ENCODE peak calls at places on chromosomes 12 and 14, in four cellular contexts. P is choroid plexus epithelial cell, O is body of pancreas, V is myocyte. U is an unnamed sample.

GRCh38 chr14:51652168-51653095 is 722 bp downstream of the FRMD6 start:
- DNase-seq in O (peak), P (no peak), V (peak), U (no peak)

GRCh38 chr14:74539503-74539902 is 45.9 kb downstream of the ISCA2 start:
- DNase-seq in P (no peak), O (no peak), V (no peak), U (no peak)

GRCh38 chr14:100531152-100531551 is 56.1 kb downstream of the BEGAIN start:
- DNase-seq in V (no peak), P (no peak), O (no peak), U (no peak)

GRCh38 chr12:1435456-1435855 is 158.9 kb downstream of the FBXL14 start:
- DNase-seq in P (peak), V (no peak), O (no peak), U (peak)

GRCh38 chr14:31090872-31091764 is 64.9 kb upstream of the STRN3 start:
- DNase-seq in V (peak), P (peak), O (peak), U (peak)

GRCh38 chr12:93090768-93091172 is 161.7 kb upstream of the EEA1 start:
- DNase-seq in O (no peak), V (no peak), P (peak), U (peak)

GRCh38 chr12:121986494-121987245 is 35.0 kb upstream of the BCL7A start:
- DNase-seq in V (no peak), O (no peak), P (no peak), U (no peak)

GRCh38 chr12:53244337-53244736 is 12.3 kb upstream of the RARG start:
- DNase-seq in P (no peak), O (no peak), V (no peak), U (no peak)

GRCh38 chr12:48968467-48968866 is 3.1 kb downstream of the WNT10B start:
- DNase-seq in P (no peak), O (no peak), V (no peak), U (no peak)

GRCh38 chr14:101797785-101798342 is 36.4 kb downstream of the PPP2R5C start:
- DNase-seq in V (no peak), P (no peak), O (no peak), U (no peak)

GRCh38 chr12:131983026-131983425 is 33.3 kb downstream of the EP400 start:
- DNase-seq in V (no peak), O (no peak), P (no peak), U (no peak)

GRCh38 chr12:102876883-102877282 is 40.2 kb downstream of the PAH start:
- DNase-seq in V (no peak), O (no peak), P (no peak), U (no peak)

GRCh38 chr12:3752741-3753486 is at the start of gene CRACR2A:
- DNase-seq in O (peak), V (peak), P (peak), U (peak)

GRCh38 chr14:50260511-50260910 is 29.1 kb upstream of the SOS2 start:
- DNase-seq in V (peak), O (no peak), P (peak), U (peak)

GRCh38 chr12:15721716-15722115 is 67.5 kb downstream of the EPS8 start:
- DNase-seq in P (peak), V (peak), O (no peak), U (peak)

GRCh38 chr12:120252071-120252906 is 13.2 kb downstream of the PXN start:
- DNase-seq in V (no peak), O (no peak), P (no peak), U (no peak)